ENCODE peak calls at places on chromosome 16, in six cellular contexts. D, M, Y, H, W and E are unnamed samples.

GRCh38 chr16:11107781-11108465 is 148.1 kb downstream of the SOCS1 start:
- DNase-seq in Y (no peak), H (peak; percentile 61), M (no peak), W (no peak), D (no peak), E (no peak)

GRCh38 chr16:50037791-50038190 is 12.8 kb downstream of the CNEP1R1 start:
- DNase-seq in W (no peak), M (no peak), Y (no peak), H (peak; percentile 19), D (no peak), E (no peak)

GRCh38 chr16:46757339-46758050 is 9.4 kb upstream of the MYLK3 start:
- DNase-seq in M (no peak), H (no peak), Y (no peak), W (no peak), D (peak; percentile 94), E (no peak)

GRCh38 chr16:63292036-63292435 is 1255.8 kb upstream of the CDH8 start:
- DNase-seq in M (no peak), Y (no peak), H (no peak), D (no peak), W (no peak), E (no peak)

GRCh38 chr16:64455275-64455674 is 666.6 kb downstream of the CDH11 start:
- DNase-seq in Y (no peak), W (no peak), M (no peak), H (peak; percentile 54), D (no peak), E (no peak)

GRCh38 chr16:70747703-70748631 is 53.0 kb downstream of the VAC14 start:
- DNase-seq in W (no peak), D (no peak), Y (no peak), H (peak; percentile 69), M (no peak), E (no peak)

GRCh38 chr16:89000207-89000959 is 23.4 kb upstream of the CBFA2T3 start:
- DNase-seq in W (no peak), M (no peak), Y (no peak), H (no peak), D (no peak), E (no peak)

GRCh38 chr16:25066747-25067631 is 44.6 kb upstream of the LCMT1 start:
- DNase-seq in D (peak; percentile 86), H (peak; percentile 50), Y (peak; percentile 75), W (peak; percentile 85), M (no peak), E (peak; percentile 90)

GRCh38 chr16:88533381-88533831 is 36.8 kb upstream of the ZC3H18 start:
- DNase-seq in H (peak; percentile 31), W (peak; percentile 17), D (no peak), Y (no peak), M (no peak), E (no peak)

GRCh38 chr16:89607453-89607852 is 6.0 kb upstream of the DPEP1 start:
- DNase-seq in W (no peak), D (no peak), Y (no peak), H (no peak), M (no peak), E (no peak)

DNA sequence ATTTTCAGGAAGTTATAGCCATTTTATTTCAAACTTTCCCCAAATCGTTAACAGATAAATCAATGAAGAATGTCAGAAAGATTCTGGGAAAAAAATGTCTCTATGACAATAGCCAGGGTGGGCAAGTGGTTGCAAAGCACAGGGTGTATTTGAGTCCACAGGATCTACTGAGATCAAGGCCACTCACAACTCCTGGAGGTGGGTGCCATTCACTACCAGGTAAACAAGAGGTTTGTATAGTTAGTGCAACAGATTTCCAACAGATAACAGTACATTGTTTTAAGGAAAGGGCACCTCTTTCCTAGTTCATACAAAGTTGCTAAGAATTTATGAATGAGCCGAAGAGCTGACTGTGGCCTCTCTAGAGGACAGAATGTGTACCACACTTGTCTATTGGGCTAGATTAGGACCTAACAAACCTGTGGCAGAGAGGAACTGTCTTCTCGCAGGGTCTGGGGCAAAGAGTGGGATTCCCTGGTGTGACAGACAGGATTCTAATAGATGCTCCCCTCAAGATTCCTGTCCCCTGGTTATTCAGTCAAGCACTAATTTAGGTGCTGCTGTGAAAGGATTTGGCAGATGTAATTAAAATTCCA is 52.0 kb upstream of the ZNF629 start:
- DNase-seq in M (no peak), W (no peak), Y (no peak), H (no peak), D (no peak), E (no peak)
- TF ChIP-seq CTCF in M (no peak), W (no peak), Y (no peak), H (no peak), D (no peak), E (no peak)

GRCh38 chr16:31331141-31331764 is 23.7 kb upstream of the ITGAX start:
- DNase-seq in Y (no peak), M (no peak), D (no peak), W (no peak), H (no peak), E (no peak)

GRCh38 chr16:31329671-31330552 is 25.1 kb upstream of the ITGAX start:
- DNase-seq in W (no peak), D (no peak), M (no peak), Y (no peak), H (no peak), E (no peak)

GRCh38 chr16:31330553-31330890 is 24.5 kb upstream of the ITGAX start:
- DNase-seq in Y (no peak), W (no peak), D (no peak), H (no peak), M (no peak), E (no peak)

GRCh38 chr16:31332544-31332943 is 22.4 kb upstream of the ITGAX start:
- DNase-seq in M (no peak), W (no peak), D (no peak), Y (no peak), H (no peak), E (no peak)

GRCh38 chr16:31331807-31332301 is 23.1 kb upstream of the ITGAX start:
- DNase-seq in H (no peak), D (no peak), W (no peak), Y (no peak), M (no peak), E (no peak)
- H3K4me3 ChIP-seq in H (no peak overlapping the region), D (no peak overlapping the region), W (no peak overlapping the region), Y (peak overlapping the region; percentile 41), M (peak overlapping the region; percentile 44), E (peak overlapping the region; percentile 46)

GRCh38 chr16:30004811-30005242 is 6.0 kb downstream of the DOC2A start:
- DNase-seq in D (no peak), M (no peak), H (no peak), Y (no peak), W (no peak), E (no peak)

GRCh38 chr16:30004424-30004776 is 6.4 kb downstream of the DOC2A start:
- DNase-seq in W (no peak), Y (no peak), D (no peak), M (no peak), H (no peak), E (no peak)

GRCh38 chr16:30005341-30006094 is 5.3 kb downstream of the DOC2A start:
- DNase-seq in H (peak; percentile 48), D (no peak), W (peak; percentile 47), Y (peak; percentile 59), M (no peak), E (no peak)

GRCh38 chr16:30002614-30003346 is 6.7 kb downstream of the INO80E start:
- DNase-seq in M (no peak), Y (no peak), W (no peak), D (no peak), H (no peak), E (no peak)

DNA sequence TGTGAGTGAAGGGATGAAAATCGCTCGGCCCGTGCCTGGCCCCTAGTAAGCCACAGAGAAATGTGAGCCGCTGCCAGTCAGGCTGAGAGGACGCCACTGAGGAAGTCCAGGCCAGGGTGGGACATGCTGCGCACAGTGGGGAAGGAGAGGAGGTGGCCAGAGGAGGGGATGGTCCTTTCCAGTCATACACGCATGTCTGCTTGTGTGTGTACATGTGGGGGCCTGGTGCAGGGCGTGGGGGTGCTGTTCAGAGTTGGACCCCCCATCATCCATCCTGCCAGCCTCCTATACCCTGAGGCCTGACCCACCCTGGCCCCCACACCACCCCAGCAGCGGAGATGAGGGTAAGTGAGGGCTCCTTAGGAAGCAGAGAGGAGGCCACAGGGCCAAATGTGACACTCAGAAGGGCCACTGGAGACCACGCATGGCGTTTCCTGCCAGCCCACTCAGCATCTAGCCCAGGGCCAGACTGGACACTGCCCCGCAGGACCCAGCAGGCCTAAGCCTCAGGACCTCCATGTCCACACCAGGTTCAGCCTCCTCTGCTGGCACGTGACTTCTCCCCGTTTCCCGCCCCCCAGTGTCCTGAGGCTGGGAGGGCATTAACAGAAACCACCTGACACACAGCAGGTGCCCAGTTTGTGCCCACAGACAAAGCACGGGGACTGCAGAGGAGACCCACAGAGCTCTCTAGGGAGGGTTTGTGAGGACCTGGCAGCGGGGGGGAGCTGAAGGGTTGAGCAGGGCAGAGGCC is 7.0 kb downstream of the DOC2A start:
- DNase-seq in D (no peak), H (no peak), W (no peak), M (no peak), Y (no peak), E (no peak)
- TF ChIP-seq CTCF in D (no peak), H (no peak), W (no peak), M (no peak), Y (no peak), E (no peak)

GRCh38 chr16:86406056-86406455 is 104.3 kb upstream of the FOXF1 start:
- DNase-seq in H (no peak), W (no peak), Y (no peak), D (no peak), M (no peak), E (no peak)
- H3K4me3 ChIP-seq in H (no peak overlapping the region), W (no peak overlapping the region), Y (no peak overlapping the region), D (no peak overlapping the region), M (no peak overlapping the region), E (no peak overlapping the region)

GRCh38 chr16:69330286-69331109 is at the start of gene PDF:
- DNase-seq in M (peak; percentile 34), Y (peak; percentile 93), D (peak; percentile 96), H (peak; percentile 89), W (peak; percentile 93), E (peak; percentile 96)
- TF ChIP-seq CTCF in M (no peak), Y (no peak), D (no peak), H (no peak), W (no peak), E (no peak)

GRCh38 chr16:586645-587590 is 2.9 kb upstream of the RAB40C start:
- DNase-seq in M (no peak), W (peak; percentile 61), Y (no peak), D (no peak), H (no peak), E (no peak)
- H3K4me3 ChIP-seq in M (peak overlapping the region; percentile 94), W (peak overlapping the region; percentile 65), Y (no peak overlapping the region), D (no peak overlapping the region), H (no peak overlapping the region), E (peak overlapping the region; percentile 84)